ENCODE peak calls at places on chromosome 3, in four cellular contexts. One of them, this sample, is unnamed.

GRCh38 chr3:48748754-48749153 is 31.7 kb upstream of the IP6K2 start:
- DNase-seq in HCT116: no peak
- DNase-seq in body of pancreas: peak; percentile 31
- DNase-seq in K562: no peak
- DNase-seq in this sample: no peak

GRCh38 chr3:159077860-159078259 is 276.0 kb downstream of the MFSD1 start:
- DNase-seq in body of pancreas: no peak
- DNase-seq in K562: no peak
- DNase-seq in HCT116: no peak
- DNase-seq in this sample: no peak

GRCh38 chr3:10187944-10188343 is 23.2 kb downstream of the IRAK2 start:
- DNase-seq in body of pancreas: no peak
- DNase-seq in K562: no peak
- DNase-seq in HCT116: no peak
- DNase-seq in this sample: no peak

GRCh38 chr3:88248658-88249057 is 98.9 kb downstream of the C3orf38 start:
- DNase-seq in body of pancreas: no peak
- DNase-seq in HCT116: no peak
- DNase-seq in K562: no peak
- DNase-seq in this sample: no peak

GRCh38 chr3:180036678-180037455 is at the start of gene PEX5L:
- DNase-seq in HCT116: no peak
- DNase-seq in body of pancreas: peak; percentile 77
- DNase-seq in K562: no peak
- DNase-seq in this sample: no peak

GRCh38 chr3:173841334-173841733 is 443.8 kb downstream of the NLGN1 start:
- DNase-seq in HCT116: no peak
- DNase-seq in K562: no peak
- DNase-seq in body of pancreas: no peak
- DNase-seq in this sample: no peak

GRCh38 chr3:78337801-78338211 is 1297.9 kb downstream of the ROBO2 start:
- DNase-seq in HCT116: no peak
- DNase-seq in K562: no peak
- DNase-seq in body of pancreas: no peak
- DNase-seq in this sample: no peak

GRCh38 chr3:171419457-171419856 is 40.7 kb downstream of the TNIK start:
- DNase-seq in K562: no peak
- DNase-seq in HCT116: no peak
- DNase-seq in body of pancreas: no peak
- DNase-seq in this sample: no peak

GRCh38 chr3:49053543-49053942 is 24.3 kb upstream of the IMPDH2 start:
- DNase-seq in K562: no peak
- DNase-seq in HCT116: no peak
- DNase-seq in body of pancreas: no peak
- DNase-seq in this sample: no peak

GRCh38 chr3:149384911-149385321 is 7.5 kb upstream of the TM4SF1 start:
- DNase-seq in body of pancreas: no peak
- DNase-seq in K562: no peak
- DNase-seq in HCT116: no peak
- DNase-seq in this sample: no peak

GRCh38 chr3:53885239-53885638 is 3.3 kb upstream of the ACTR8 start:
- DNase-seq in body of pancreas: no peak
- DNase-seq in K562: no peak
- DNase-seq in HCT116: no peak
- DNase-seq in this sample: no peak

GRCh38 chr3:189270248-189270832 is 98.6 kb downstream of the TPRG1 start:
- DNase-seq in body of pancreas: peak; percentile 75
- DNase-seq in K562: no peak
- DNase-seq in HCT116: peak; percentile 73
- DNase-seq in this sample: peak; percentile 68

GRCh38 chr3:164864454-164864853 is 213.8 kb downstream of the SI start:
- DNase-seq in body of pancreas: no peak
- DNase-seq in K562: no peak
- DNase-seq in HCT116: no peak
- DNase-seq in this sample: no peak

GRCh38 chr3:107637416-107638182 is 114.8 kb downstream of the BBX start:
- DNase-seq in K562: no peak
- DNase-seq in HCT116: no peak
- DNase-seq in body of pancreas: no peak
- DNase-seq in this sample: no peak

GRCh38 chr3:183484676-183485075 is 56.3 kb upstream of the MCF2L2 start:
- DNase-seq in HCT116: no peak
- DNase-seq in K562: no peak
- DNase-seq in body of pancreas: no peak
- DNase-seq in this sample: no peak

GRCh38 chr3:81735334-81735733 is 26.1 kb downstream of the GBE1 start:
- DNase-seq in K562: no peak
- DNase-seq in body of pancreas: no peak
- DNase-seq in HCT116: no peak
- DNase-seq in this sample: no peak

GRCh38 chr3:195543642-195544536 is 764 bp upstream of the PPP1R2 start:
- DNase-seq in HCT116: no peak
- DNase-seq in body of pancreas: no peak
- DNase-seq in K562: peak; percentile 19
- DNase-seq in this sample: no peak

GRCh38 chr3:1734494-1735122 is 364.1 kb upstream of the CNTN4 start:
- DNase-seq in HCT116: no peak
- DNase-seq in body of pancreas: no peak
- DNase-seq in K562: no peak
- DNase-seq in this sample: no peak

GRCh38 chr3:23292432-23292831 is 89.3 kb downstream of the UBE2E2 start:
- DNase-seq in K562: no peak
- DNase-seq in HCT116: no peak
- DNase-seq in body of pancreas: no peak
- DNase-seq in this sample: no peak

GRCh38 chr3:38088679-38089078 is 48.2 kb downstream of the ACAA1 start:
- DNase-seq in body of pancreas: no peak
- DNase-seq in K562: no peak
- DNase-seq in HCT116: no peak
- DNase-seq in this sample: no peak

GRCh38 chr3:150970665-150971327 is 1.7 kb downstream of the CLRN1 start:
- DNase-seq in body of pancreas: no peak
- DNase-seq in HCT116: peak; percentile 8
- DNase-seq in K562: no peak
- DNase-seq in this sample: no peak

GRCh38 chr3:12706504-12707253 is 42.8 kb upstream of the RAF1 start:
- DNase-seq in K562: peak; percentile 81
- DNase-seq in body of pancreas: peak; percentile 68
- DNase-seq in HCT116: peak; percentile 78
- DNase-seq in this sample: peak; percentile 12

GRCh38 chr3:69178100-69178499 is 55.7 kb upstream of the LMOD3 start:
- DNase-seq in K562: no peak
- DNase-seq in HCT116: no peak
- DNase-seq in body of pancreas: no peak
- DNase-seq in this sample: no peak
- H3K4me1 ChIP-seq in K562: no peaks in the 10 kb centered on the region
- H3K4me1 ChIP-seq in HCT116: peaks cover 33% of the 10 kb centered on the region
- H3K4me1 ChIP-seq in body of pancreas: peaks cover 20% of the 10 kb centered on the region
- H3K4me1 ChIP-seq in this sample: no peaks in the 10 kb centered on the region

GRCh38 chr3:46930176-46930944 is 46.2 kb downstream of the CCDC12 start:
- DNase-seq in K562: no peak
- DNase-seq in body of pancreas: peak; percentile 66
- DNase-seq in HCT116: no peak
- DNase-seq in this sample: no peak

GRCh38 chr3:46929324-46929723 is 47.2 kb downstream of the CCDC12 start:
- DNase-seq in K562: no peak
- DNase-seq in body of pancreas: peak; percentile 90
- DNase-seq in HCT116: no peak
- DNase-seq in this sample: peak; percentile 30

GRCh38 chr3:46931631-46932441 is 44.7 kb downstream of the CCDC12 start:
- DNase-seq in K562: no peak
- DNase-seq in body of pancreas: peak; percentile 75
- DNase-seq in HCT116: no peak
- DNase-seq in this sample: no peak

GRCh38 chr3:46932455-46933225 is 43.9 kb downstream of the CCDC12 start:
- DNase-seq in K562: no peak
- DNase-seq in HCT116: no peak
- DNase-seq in body of pancreas: no peak
- DNase-seq in this sample: no peak

DNA sequence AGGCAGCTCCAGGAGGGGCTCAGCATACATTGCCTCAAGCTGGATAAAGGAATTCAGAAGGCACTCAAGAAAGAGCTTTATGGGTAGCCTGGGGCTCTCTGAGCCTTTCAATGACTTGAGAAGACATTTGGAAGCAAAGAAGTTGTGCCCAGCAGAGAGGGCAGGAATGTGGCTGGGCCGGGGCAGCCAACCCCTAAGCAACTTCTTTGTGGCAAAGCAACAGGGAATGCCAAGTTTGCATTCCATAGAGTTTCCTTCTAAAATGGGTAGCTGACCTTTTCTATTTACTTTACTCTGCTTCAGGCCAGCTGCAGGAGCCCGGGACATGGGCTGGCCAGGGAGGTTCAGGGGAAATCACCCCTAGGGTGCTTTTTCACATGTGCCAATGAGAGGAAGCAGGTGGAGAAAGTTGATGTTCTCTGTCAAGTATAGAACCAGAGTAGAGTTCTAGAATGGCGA is 45.6 kb downstream of the CCDC12 start:
- DNase-seq in body of pancreas: peak; percentile 70
- DNase-seq in HCT116: no peak
- DNase-seq in K562: no peak
- DNase-seq in this sample: no peak
- TF ChIP-seq POLR2A in body of pancreas: no peak
- TF ChIP-seq POLR2A in HCT116: no peak
- TF ChIP-seq POLR2A in K562: no peak
- TF ChIP-seq POLR2A in this sample: no peak

DNA sequence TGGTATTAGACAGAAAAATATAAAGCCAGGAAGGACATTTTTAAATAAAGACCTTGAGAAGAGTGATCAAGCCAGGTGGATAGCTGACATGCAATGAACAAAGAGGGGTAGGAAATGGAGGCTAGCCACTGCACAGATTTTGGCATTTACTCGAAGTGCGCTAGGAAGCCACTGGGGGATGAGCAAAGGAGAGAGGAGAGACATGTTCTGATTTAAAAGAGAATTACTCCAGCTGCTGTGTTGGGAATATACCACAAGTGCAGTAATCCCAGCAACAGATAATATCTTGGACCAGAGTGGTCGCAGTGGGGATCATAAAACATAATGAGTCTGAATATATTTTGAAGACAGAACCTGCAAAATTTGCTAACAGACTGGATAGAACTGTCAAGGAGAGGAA is 19.9 kb downstream of the KPNA4 start:
- DNase-seq in K562: no peak
- DNase-seq in body of pancreas: no peak
- DNase-seq in HCT116: no peak
- DNase-seq in this sample: no peak
- H3K27ac ChIP-seq in K562: no peak overlapping the region
- H3K27ac ChIP-seq in body of pancreas: no peak overlapping the region
- H3K27ac ChIP-seq in HCT116: no peak overlapping the region
- H3K27ac ChIP-seq in this sample: no peak overlapping the region

GRCh38 chr3:123285931-123286307 is 84.2 kb downstream of the SEC22A start:
- DNase-seq in K562: no peak
- DNase-seq in HCT116: no peak
- DNase-seq in body of pancreas: no peak
- DNase-seq in this sample: no peak
- H3K4me1 ChIP-seq in K562: no peaks in the 10 kb centered on the region
- H3K4me1 ChIP-seq in HCT116: no peaks in the 10 kb centered on the region
- H3K4me1 ChIP-seq in body of pancreas: no peaks in the 10 kb centered on the region
- H3K4me1 ChIP-seq in this sample: no peaks in the 10 kb centered on the region

DNA sequence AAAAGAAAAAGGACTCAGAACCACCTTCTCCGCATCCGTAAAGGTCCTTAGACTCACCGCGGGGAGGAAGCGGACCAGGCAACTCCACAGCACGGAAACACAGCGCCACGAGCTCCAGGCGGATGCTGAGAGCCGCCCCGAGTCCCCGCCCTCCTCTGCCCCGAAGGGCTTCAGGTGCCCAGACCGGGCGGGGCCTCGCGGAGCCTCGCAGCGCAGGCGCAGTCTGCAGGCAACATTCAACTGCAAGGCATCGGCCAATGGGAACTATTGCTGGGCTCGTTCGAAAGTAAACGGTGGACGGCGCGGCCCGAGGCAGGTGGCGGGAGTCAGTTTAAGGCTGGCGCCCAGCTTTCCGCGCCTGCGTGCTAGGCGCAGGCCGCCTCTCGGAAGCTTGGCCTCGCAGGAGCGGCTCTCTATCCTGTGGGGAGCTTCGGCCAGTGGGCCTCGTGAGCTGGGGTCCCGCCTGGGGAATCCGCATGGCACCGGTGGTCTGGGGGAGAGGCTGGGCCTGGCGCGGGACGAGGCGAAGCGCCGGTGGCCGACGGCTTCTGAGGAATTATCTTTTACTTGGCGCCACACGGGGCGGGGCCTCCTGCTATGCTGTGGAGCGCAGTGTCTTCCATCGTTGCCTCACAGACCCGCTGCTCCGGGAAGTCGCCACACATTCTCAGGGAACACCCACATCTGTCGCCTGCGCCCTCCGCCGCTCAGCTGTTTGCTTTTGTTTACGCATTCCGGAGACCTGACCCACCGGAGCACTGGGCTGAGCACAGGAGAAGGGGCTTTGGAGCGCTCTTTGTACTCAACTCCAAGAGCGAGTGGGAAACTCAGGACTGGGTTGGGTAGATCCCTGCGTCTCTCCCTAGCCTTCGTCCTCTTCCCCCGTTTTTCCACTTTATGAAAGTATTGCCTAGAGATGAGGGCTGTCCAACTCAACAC is at the start of gene TRIM59:
- DNase-seq in HCT116: peak; percentile 94
- DNase-seq in body of pancreas: peak; percentile 95
- DNase-seq in K562: peak; percentile 98
- DNase-seq in this sample: peak; percentile 89
- TF ChIP-seq POLR2A in HCT116: peak; percentile 75
- TF ChIP-seq POLR2A in body of pancreas: peak; percentile 70
- TF ChIP-seq POLR2A in K562: peak; percentile 95
- TF ChIP-seq POLR2A in this sample: peak; percentile 65

DNA sequence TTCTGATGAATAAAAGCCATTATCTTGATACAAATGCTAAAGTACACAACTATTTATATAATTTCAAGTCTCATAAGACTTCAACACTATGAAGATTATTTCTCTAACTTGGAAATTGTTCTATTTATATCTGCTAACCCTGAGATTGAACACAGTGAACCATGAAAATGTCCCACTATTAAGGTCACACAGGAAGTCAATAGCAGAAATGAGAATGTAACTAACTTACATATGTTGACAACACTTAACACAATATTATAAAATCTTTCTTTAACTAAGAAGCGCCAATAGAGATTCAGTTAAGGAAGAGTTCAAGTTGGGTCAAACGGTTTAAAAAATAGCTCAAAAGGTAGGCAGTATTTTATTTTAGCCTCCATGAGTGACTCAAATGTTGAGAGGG is 551.8 kb upstream of the CBLB start:
- DNase-seq in body of pancreas: no peak
- DNase-seq in HCT116: no peak
- DNase-seq in K562: no peak
- DNase-seq in this sample: no peak
- H3K27ac ChIP-seq in body of pancreas: no peak overlapping the region
- H3K27ac ChIP-seq in HCT116: no peak overlapping the region
- H3K27ac ChIP-seq in K562: no peak overlapping the region
- H3K27ac ChIP-seq in this sample: no peak overlapping the region